ENCODE peak calls at places on chromosome 14, in four cellular contexts. One of them, this sample, is unnamed.

GRCh38 chr14:34103176-34103575 is 152.3 kb upstream of the EGLN3 start:
- DNase-seq in HepG2: peak; percentile 63
- DNase-seq in GM12878: no peak
- DNase-seq in K562: no peak
- DNase-seq in this sample: no peak

GRCh38 chr14:71661441-71661840 is 270.8 kb upstream of the RGS6 start:
- DNase-seq in GM12878: no peak
- DNase-seq in HepG2: no peak
- DNase-seq in K562: no peak
- DNase-seq in this sample: no peak

GRCh38 chr14:74478996-74479635 is 14.0 kb downstream of the NPC2 start:
- DNase-seq in HepG2: peak; percentile 13
- DNase-seq in GM12878: no peak
- DNase-seq in K562: peak; percentile 13
- DNase-seq in this sample: peak; percentile 67

GRCh38 chr14:70770490-70770889 is 38.8 kb downstream of the MAP3K9 start:
- DNase-seq in HepG2: no peak
- DNase-seq in GM12878: no peak
- DNase-seq in K562: no peak
- DNase-seq in this sample: no peak

GRCh38 chr14:53384073-53384472 is 230.9 kb upstream of the DDHD1 start:
- DNase-seq in HepG2: no peak
- DNase-seq in GM12878: no peak
- DNase-seq in K562: no peak
- DNase-seq in this sample: no peak

GRCh38 chr14:92511472-92512247 is 1.9 kb upstream of the RIN3 start:
- DNase-seq in HepG2: no peak
- DNase-seq in GM12878: no peak
- DNase-seq in K562: no peak
- DNase-seq in this sample: peak; percentile 91

GRCh38 chr14:74913986-74914573 is 9.0 kb downstream of the RPS6KL1 start:
- DNase-seq in HepG2: peak; percentile 62
- DNase-seq in K562: peak; percentile 64
- DNase-seq in GM12878: no peak
- DNase-seq in this sample: peak; percentile 66

GRCh38 chr14:76977793-76978730 is 50.4 kb downstream of the IRF2BPL start:
- DNase-seq in HepG2: peak; percentile 52
- DNase-seq in K562: peak; percentile 85
- DNase-seq in GM12878: peak; percentile 81
- DNase-seq in this sample: no peak

GRCh38 chr14:30214456-30215090 is 286.9 kb upstream of the PRKD1 start:
- DNase-seq in HepG2: peak; percentile 75
- DNase-seq in K562: peak; percentile 46
- DNase-seq in GM12878: peak; percentile 8
- DNase-seq in this sample: peak; percentile 65

GRCh38 chr14:100547633-100548294 is 39.5 kb downstream of the BEGAIN start:
- DNase-seq in K562: no peak
- DNase-seq in HepG2: no peak
- DNase-seq in GM12878: no peak
- DNase-seq in this sample: peak; percentile 34

GRCh38 chr14:56796259-56796658 is 14.0 kb downstream of the OTX2 start:
- DNase-seq in GM12878: no peak
- DNase-seq in K562: no peak
- DNase-seq in HepG2: no peak
- DNase-seq in this sample: no peak

GRCh38 chr14:56797003-56797568 is 13.2 kb downstream of the OTX2 start:
- DNase-seq in GM12878: no peak
- DNase-seq in HepG2: no peak
- DNase-seq in K562: no peak
- DNase-seq in this sample: no peak

GRCh38 chr14:56795284-56795622 is 15.0 kb downstream of the OTX2 start:
- DNase-seq in HepG2: no peak
- DNase-seq in K562: no peak
- DNase-seq in GM12878: no peak
- DNase-seq in this sample: no peak

GRCh38 chr14:56794088-56794556 is 16.2 kb downstream of the OTX2 start:
- DNase-seq in GM12878: no peak
- DNase-seq in K562: no peak
- DNase-seq in HepG2: no peak
- DNase-seq in this sample: no peak

DNA sequence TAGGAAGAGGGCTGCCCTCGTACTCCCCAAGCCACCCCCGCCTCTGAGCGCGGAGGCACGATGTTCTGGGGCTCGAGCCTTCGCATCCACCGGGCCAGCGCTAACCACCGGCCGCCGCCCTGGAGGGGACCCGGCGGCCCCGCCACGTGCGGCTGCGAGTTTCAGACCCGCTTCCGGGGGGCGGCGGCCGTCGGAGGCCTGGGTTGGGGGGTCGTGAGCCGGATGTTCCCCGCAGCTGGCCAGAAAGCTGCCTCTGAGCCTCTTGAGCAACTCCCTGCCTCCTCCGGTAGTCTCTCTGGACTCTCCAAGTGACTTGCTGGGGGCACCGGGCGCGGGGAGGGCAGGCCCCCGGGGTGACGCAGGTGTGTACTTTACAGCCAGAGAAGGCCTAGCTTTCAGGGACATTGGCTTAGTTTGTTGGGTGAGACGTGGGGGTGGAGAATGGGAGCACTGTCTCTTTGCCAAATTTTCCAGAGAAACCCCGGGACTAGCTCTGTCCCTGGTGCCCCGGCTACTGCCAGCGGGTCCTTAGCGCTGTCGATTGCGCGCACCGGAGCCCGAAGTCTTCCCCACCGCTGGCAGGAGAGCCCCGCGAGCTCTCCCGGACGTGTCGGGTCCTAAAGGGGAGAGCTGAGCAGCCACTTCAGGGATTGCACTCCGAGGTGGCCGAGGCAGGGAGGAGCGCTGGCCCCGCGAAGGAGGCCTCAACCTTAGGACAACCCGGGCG is 15.6 kb downstream of the OTX2 start:
- DNase-seq in HepG2: no peak
- DNase-seq in GM12878: no peak
- DNase-seq in K562: no peak
- DNase-seq in this sample: no peak
- TF ChIP-seq EZH2 in HepG2: no peak
- TF ChIP-seq EZH2 in GM12878: no peak
- TF ChIP-seq EZH2 in K562: no peak
- TF ChIP-seq EZH2 in this sample: peak; percentile 88

GRCh38 chr14:95526483-95527391 is 8.1 kb upstream of the GLRX5 start:
- DNase-seq in HepG2: peak; percentile 46
- DNase-seq in GM12878: no peak
- DNase-seq in K562: peak; percentile 39
- DNase-seq in this sample: peak; percentile 77
- TF ChIP-seq MYC in HepG2: no peak
- TF ChIP-seq MYC in GM12878: no peak
- TF ChIP-seq MYC in K562: no peak
- TF ChIP-seq MYC in this sample: no peak

DNA sequence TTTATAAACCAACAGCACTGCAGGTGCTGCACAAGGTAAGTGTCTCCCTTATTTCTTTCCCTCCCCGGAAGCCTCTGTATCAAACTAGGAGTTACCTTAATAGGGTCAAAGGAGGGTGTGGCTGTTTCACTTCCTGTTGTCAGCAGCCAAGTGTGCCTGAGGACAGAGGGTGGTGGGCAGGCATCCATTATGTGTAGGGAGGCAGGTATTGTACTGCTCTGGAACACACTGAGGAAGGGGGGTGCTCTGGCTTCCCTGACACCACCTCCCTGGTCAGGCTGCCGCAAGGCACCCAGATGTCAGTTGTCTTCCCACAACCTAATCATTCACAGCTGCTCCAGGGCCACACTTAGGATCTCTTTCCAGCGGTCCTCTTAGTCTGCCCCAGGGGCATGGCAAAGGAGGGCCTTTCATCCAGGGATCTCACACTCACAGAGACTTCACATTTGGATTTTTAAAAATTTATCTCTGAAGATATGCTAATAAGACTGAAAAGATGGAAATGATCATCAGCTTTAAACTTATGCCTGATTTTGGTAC is 132.0 kb upstream of the ARHGAP5 start:
- DNase-seq in K562: peak; percentile 11
- DNase-seq in HepG2: peak; percentile 60
- DNase-seq in GM12878: no peak
- DNase-seq in this sample: no peak
- TF ChIP-seq EZH2 in K562: no peak
- TF ChIP-seq EZH2 in HepG2: no peak
- TF ChIP-seq EZH2 in GM12878: no peak
- TF ChIP-seq EZH2 in this sample: no peak

DNA sequence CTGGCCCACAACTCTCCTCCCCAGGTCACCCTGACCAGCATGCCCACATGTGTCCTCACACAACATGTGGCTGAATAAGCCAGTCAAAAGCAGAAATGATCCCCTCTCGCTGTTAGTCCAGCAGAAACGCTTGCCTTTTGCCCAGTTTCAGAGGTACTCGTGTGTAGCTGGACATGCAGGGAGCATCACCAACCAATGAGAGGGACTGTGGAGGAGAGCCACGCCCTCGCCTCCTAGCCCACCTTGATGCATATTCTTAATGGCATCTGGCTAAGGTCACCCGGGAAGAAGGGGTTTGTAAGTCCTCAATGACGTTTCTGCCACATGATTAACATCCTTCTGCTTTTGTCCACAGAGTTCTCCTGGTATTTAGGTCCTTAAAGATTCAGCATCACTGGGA is 134.1 kb downstream of the GCH1 start:
- DNase-seq in HepG2: no peak
- DNase-seq in GM12878: no peak
- DNase-seq in K562: no peak
- DNase-seq in this sample: no peak
- TF ChIP-seq MYC in HepG2: no peak
- TF ChIP-seq MYC in GM12878: no peak
- TF ChIP-seq MYC in K562: no peak
- TF ChIP-seq MYC in this sample: no peak

GRCh38 chr14:73237219-73237785 is at the start of gene PAPLN:
- DNase-seq in K562: no peak
- DNase-seq in HepG2: no peak
- DNase-seq in GM12878: no peak
- DNase-seq in this sample: no peak
- TF ChIP-seq EZH2 in K562: no peak
- TF ChIP-seq EZH2 in HepG2: no peak
- TF ChIP-seq EZH2 in GM12878: no peak
- TF ChIP-seq EZH2 in this sample: peak; percentile 58

DNA sequence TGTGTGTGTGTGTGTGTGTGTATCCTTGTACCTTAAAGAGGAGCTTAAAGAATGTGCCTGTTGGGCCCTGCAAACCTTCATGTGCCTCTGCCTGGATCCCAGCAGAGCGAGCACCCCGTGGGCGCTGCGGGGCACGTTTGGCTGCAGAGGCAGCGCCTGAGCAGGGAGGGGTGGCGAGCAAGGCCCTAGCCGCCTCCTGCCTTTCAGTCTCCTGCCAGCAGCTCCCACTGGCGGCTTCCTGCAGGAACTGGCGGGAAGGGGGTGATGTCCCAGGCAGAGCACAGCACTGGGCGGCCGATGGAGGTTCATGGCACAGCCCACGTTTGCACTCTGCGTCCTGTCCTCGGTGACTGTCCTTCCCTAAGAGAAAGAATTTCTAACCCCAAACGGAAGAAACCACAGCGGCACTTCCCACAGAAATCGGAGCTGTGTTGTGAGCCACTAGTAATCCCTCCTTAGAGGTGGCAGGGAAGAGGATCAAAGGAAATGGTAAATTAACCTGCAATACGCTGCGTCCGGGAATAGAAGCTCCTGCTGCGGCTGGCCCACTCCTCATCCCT is 19.8 kb downstream of the ZBTB42 start:
- DNase-seq in GM12878: no peak
- DNase-seq in HepG2: peak; percentile 81
- DNase-seq in K562: peak; percentile 18
- DNase-seq in this sample: peak; percentile 49
- TF ChIP-seq MYC in GM12878: no peak
- TF ChIP-seq MYC in HepG2: peak; percentile 75
- TF ChIP-seq MYC in K562: no peak
- TF ChIP-seq MYC in this sample: no peak

GRCh38 chr14:95876769-95877490 is at the start of gene TUNAR:
- DNase-seq in HepG2: no peak
- DNase-seq in GM12878: no peak
- DNase-seq in K562: no peak
- DNase-seq in this sample: no peak
- TF ChIP-seq EZH2 in HepG2: no peak
- TF ChIP-seq EZH2 in GM12878: no peak
- TF ChIP-seq EZH2 in K562: no peak
- TF ChIP-seq EZH2 in this sample: peak; percentile 68

DNA sequence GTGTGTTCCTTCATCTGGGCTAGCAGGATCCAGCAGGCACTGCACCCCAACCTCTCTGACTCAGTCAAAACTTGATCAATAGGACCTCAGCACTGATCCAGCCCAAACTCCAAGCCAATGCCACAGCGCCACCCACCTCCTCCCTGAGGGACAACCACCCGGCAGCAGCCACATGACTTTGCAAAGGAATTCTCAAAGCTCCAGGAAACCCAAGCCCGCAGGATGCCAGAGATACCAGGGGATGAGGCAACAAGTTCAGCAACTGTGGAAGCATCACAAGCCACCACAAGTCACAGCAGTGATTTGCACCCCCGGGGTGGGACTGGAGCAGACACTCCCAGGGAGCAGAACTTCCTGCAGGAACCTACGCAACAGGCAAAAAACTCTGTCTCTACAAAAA is 37.3 kb downstream of the ACTN1 start:
- DNase-seq in GM12878: no peak
- DNase-seq in HepG2: peak; percentile 88
- DNase-seq in K562: no peak
- DNase-seq in this sample: peak; percentile 50
- TF ChIP-seq MYC in GM12878: no peak
- TF ChIP-seq MYC in HepG2: no peak
- TF ChIP-seq MYC in K562: no peak
- TF ChIP-seq MYC in this sample: no peak

DNA sequence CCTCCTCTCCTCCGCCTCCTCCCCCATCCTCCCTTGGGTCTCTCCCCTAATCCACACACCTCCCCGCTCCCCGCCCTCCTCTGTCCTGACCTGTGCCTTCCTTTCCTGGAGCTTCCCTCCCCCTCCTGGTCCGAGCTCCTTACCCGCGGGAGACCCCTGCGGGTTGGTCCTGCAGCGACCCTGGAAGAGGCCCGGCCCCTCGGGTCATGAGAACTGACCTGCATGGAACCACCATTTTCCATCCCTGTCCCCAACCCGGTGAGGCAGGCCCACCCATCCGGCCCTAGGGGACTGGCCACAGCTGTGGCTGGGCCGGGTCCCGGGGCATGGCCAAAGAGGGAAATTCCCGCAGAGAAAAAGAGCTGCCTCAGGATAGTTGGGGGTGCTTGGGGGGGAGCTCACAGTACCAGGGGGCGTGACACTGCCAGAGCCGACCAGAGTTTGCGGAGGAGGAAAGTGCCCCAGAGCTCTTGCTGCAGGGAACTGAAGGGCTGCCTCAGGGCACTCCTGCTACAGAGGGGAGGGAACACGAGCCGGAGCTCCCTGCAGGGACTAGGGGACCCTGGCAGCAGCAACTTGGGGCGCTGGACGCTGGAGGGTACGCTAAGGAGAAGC is 613 bp downstream of the ARHGEF40 start:
- DNase-seq in HepG2: peak; percentile 69
- DNase-seq in K562: peak; percentile 22
- DNase-seq in GM12878: no peak
- DNase-seq in this sample: peak; percentile 7
- TF ChIP-seq EZH2 in HepG2: no peak
- TF ChIP-seq EZH2 in K562: no peak
- TF ChIP-seq EZH2 in GM12878: no peak
- TF ChIP-seq EZH2 in this sample: no peak

This sample was measured in endothelial cell of umbilical vein.